ENCODE peak calls at places on chromosomes 1 and 21, in eight cellular contexts. U is H54; W is dorsolateral prefrontal cortex; L is HT-29; V is EL; K is NCI-H1105; Z is CD8-positive, alpha-beta memory T cell; J is NAMALWA. M is an unnamed sample.

GRCh38 chr21:42105476-42105875 is 34.4 kb downstream of the UMODL1 start:
- DNase-seq in V (no peak), W (no peak), U (no peak), K (no peak), Z (no peak), J (no peak), L (no peak), M (no peak)

GRCh38 chr1:983736-984475 is 2.0 kb upstream of the PERM1 start:
- DNase-seq in K (no peak), U (no peak), J (peak; percentile 62), W (no peak), V (no peak), L (no peak), Z (peak; percentile 57), M (peak; percentile 50)

GRCh38 chr21:34274001-34274400 is 89.8 kb upstream of the KCNE2 start:
- DNase-seq in V (peak; percentile 25), J (no peak), U (no peak), K (no peak), W (no peak), L (no peak), Z (no peak), M (no peak)

GRCh38 chr1:37147906-37148305 is 113.6 kb upstream of the GRIK3 start:
- DNase-seq in W (no peak), V (no peak), K (no peak), U (no peak), L (no peak), J (no peak), Z (no peak), M (no peak)

GRCh38 chr1:9350011-9350907 is 57.6 kb downstream of the SPSB1 start:
- DNase-seq in W (no peak), V (peak; percentile 68), L (no peak), U (peak; percentile 29), K (no peak), J (no peak), Z (no peak), M (no peak)

GRCh38 chr1:100404816-100405215 is 52.5 kb downstream of the CDC14A start:
- DNase-seq in L (no peak), J (no peak), Z (no peak), W (no peak), V (peak; percentile 13), K (no peak), U (no peak), M (no peak)

GRCh38 chr21:31515253-31515652 is 144.2 kb upstream of the SOD1 start:
- DNase-seq in W (no peak), V (no peak), K (no peak), L (no peak), J (no peak), U (no peak), Z (no peak), M (no peak)

GRCh38 chr1:155741908-155742307 is 53.0 kb downstream of the DAP3 start:
- DNase-seq in V (no peak), Z (no peak), W (no peak), K (no peak), U (no peak), L (no peak), J (no peak), M (no peak)

GRCh38 chr1:8889925-8890785 is 11.7 kb upstream of the ENO1 start:
- DNase-seq in L (no peak), V (peak; percentile 94), J (no peak), Z (no peak), K (peak; percentile 82), U (peak; percentile 50), W (peak; percentile 77), M (peak; percentile 66)

GRCh38 chr1:6171546-6172124 is 8.5 kb downstream of the CHD5 start:
- DNase-seq in W (no peak), U (no peak), K (no peak), Z (no peak), V (no peak), L (peak; percentile 50), J (peak; percentile 54), M (peak; percentile 67)

GRCh38 chr1:224897501-224897900 is 32.0 kb upstream of the DNAH14 start:
- DNase-seq in K (no peak), V (no peak), Z (no peak), L (no peak), J (no peak), U (no peak), W (no peak), M (no peak)

GRCh38 chr1:10430216-10431064 is at the start of gene CENPS:
- DNase-seq in Z (peak; percentile 93), V (peak; percentile 90), L (peak; percentile 88), U (peak; percentile 86), K (peak; percentile 88), J (peak; percentile 95), W (peak; percentile 82), M (peak; percentile 93)

GRCh38 chr1:29240400-29240837 is 4.1 kb downstream of the PTPRU start:
- DNase-seq in J (no peak), V (no peak), K (peak; percentile 19), L (no peak), W (no peak), Z (no peak), U (no peak), M (no peak)

GRCh38 chr1:231315887-231316286 is 21.8 kb downstream of the EXOC8 start:
- DNase-seq in L (peak; percentile 31), V (peak; percentile 59), W (no peak), Z (no peak), U (peak; percentile 35), J (peak; percentile 60), K (no peak), M (peak; percentile 61)

GRCh38 chr1:216057947-216058346 is 365.3 kb downstream of the USH2A start:
- DNase-seq in L (no peak), V (no peak), Z (no peak), U (no peak), W (no peak), J (no peak), K (no peak), M (no peak)

GRCh38 chr1:34688358-34688757 is 66.5 kb upstream of the GJB5 start:
- DNase-seq in W (no peak), L (peak; percentile 74), Z (no peak), J (no peak), K (no peak), U (no peak), V (no peak), M (peak; percentile 79)

GRCh38 chr1:173573596-173573995 is 29.3 kb downstream of the SLC9C2 start:
- DNase-seq in J (no peak), U (no peak), W (no peak), L (no peak), K (no peak), Z (no peak), V (no peak), M (no peak)

GRCh38 chr1:28642056-28642846 is 616 bp downstream of the TAF12 start:
- DNase-seq in K (no peak), U (no peak), J (peak; percentile 49), Z (no peak), V (peak; percentile 30), W (no peak), L (no peak), M (no peak)

GRCh38 chr1:88935522-88936222 is 44.3 kb upstream of the GTF2B start:
- DNase-seq in J (peak; percentile 53), L (peak; percentile 56), W (no peak), V (peak; percentile 37), Z (peak; percentile 11), K (peak; percentile 6), U (peak; percentile 24), M (peak; percentile 73)

GRCh38 chr1:77652179-77652745 is 30.2 kb downstream of the ZZZ3 start:
- DNase-seq in Z (no peak), L (no peak), K (no peak), W (no peak), J (peak; percentile 46), U (no peak), V (peak; percentile 58), M (no peak)

GRCh38 chr1:155651861-155652661 is 36.5 kb downstream of the YY1AP1 start:
- DNase-seq in U (no peak), L (peak; percentile 62), Z (no peak), K (no peak), W (no peak), J (peak; percentile 33), V (peak; percentile 20), M (peak; percentile 31)

GRCh38 chr1:55617416-55617980 is 402.3 kb upstream of the USP24 start:
- DNase-seq in U (no peak), K (no peak), V (no peak), W (no peak), J (no peak), L (no peak), Z (no peak), M (no peak)

GRCh38 chr1:30725450-30726095 is 2.2 kb upstream of the MATN1 start:
- DNase-seq in U (no peak), Z (no peak), K (no peak), L (no peak), J (no peak), W (no peak), V (no peak), M (no peak)

GRCh38 chr1:229699613-229700242 is 73.7 kb downstream of the URB2 start:
- DNase-seq in L (no peak), U (no peak), W (no peak), J (no peak), Z (no peak), K (no peak), V (no peak), M (no peak)

GRCh38 chr1:162185299-162185698 is 115.8 kb downstream of the NOS1AP start:
- DNase-seq in K (no peak), Z (no peak), J (no peak), W (no peak), V (no peak), L (no peak), U (no peak), M (no peak)

GRCh38 chr1:159970932-159971342 is 16.9 kb upstream of the SLAMF9 start:
- DNase-seq in K (no peak), W (no peak), L (peak; percentile 65), Z (no peak), U (no peak), J (no peak), V (no peak), M (peak; percentile 57)

GRCh38 chr21:36245649-36246048 is 74.3 kb upstream of the MORC3 start:
- DNase-seq in W (no peak), K (no peak), U (no peak), L (no peak), V (no peak), J (no peak), Z (no peak), M (no peak)

GRCh38 chr1:117828206-117828605 is 101.2 kb downstream of the GDAP2 start:
- DNase-seq in V (peak; percentile 83), Z (no peak), J (no peak), L (no peak), W (no peak), U (no peak), K (no peak), M (no peak)

GRCh38 chr1:95368178-95368577 is 134.2 kb downstream of the RWDD3 start:
- DNase-seq in W (no peak), V (no peak), U (no peak), K (no peak), J (no peak), Z (no peak), L (no peak), M (no peak)

GRCh38 chr1:67787746-67788145 is 45.5 kb downstream of the GNG12 start:
- DNase-seq in J (no peak), V (peak; percentile 50), L (no peak), U (no peak), W (no peak), Z (no peak), K (no peak), M (no peak)

GRCh38 chr1:16122361-16122881 is 33.4 kb downstream of the EPHA2 start:
- DNase-seq in U (no peak), J (no peak), K (no peak), Z (no peak), W (no peak), L (no peak), V (peak; percentile 34), M (peak; percentile 27)

GRCh38 chr1:229409616-229410369 is 24.1 kb downstream of the ACTA1 start:
- DNase-seq in L (no peak), J (no peak), K (no peak), W (no peak), V (no peak), U (no peak), Z (no peak), M (peak; percentile 42)

GRCh38 chr1:148372731-148373130 is 110.4 kb downstream of the PPIAL4G start:
- DNase-seq in K (no peak), J (no peak), U (peak; percentile 20), W (no peak), Z (peak; percentile 69), L (peak; percentile 19), V (peak; percentile 55), M (peak; percentile 11)

GRCh38 chr1:29471487-29472313 is 235.4 kb downstream of the PTPRU start:
- DNase-seq in L (no peak), U (no peak), V (no peak), K (peak; percentile 12), Z (no peak), J (no peak), W (no peak), M (peak; percentile 70)